ENCODE peak calls at places on chromosomes 11 and 22, in eight cellular contexts. K is H7; L is NCI-H2081; M is iPS-NIHi11; F is stimulated activated CD8-positive, alpha-beta memory T cell treated with anti-CD3 and anti-CD28 coated beads, Interleukin-12 subunit alpha, Interleukin-12 subunit beta, amount 100 ng/mL, for 4 hours; R is astrocyte of the spinal cord; P is left lobe of liver; H is stimulated activated CD4-positive, alpha-beta T cell treated with anti-CD3 and anti-CD28 coated beads, TNF-alpha, amount 100 ng/mL, for 1 hour. Y is an unnamed sample.

GRCh38 chr11:70671611-70672010 is 273.3 kb downstream of the CTTN start:
- DNase-seq in K (no peak), L (no peak), M (no peak), F (no peak), R (no peak), P (no peak), H (no peak), Y (no peak)

GRCh38 chr11:22800482-22800881 is 29.1 kb downstream of the SVIP start:
- DNase-seq in K (no peak), L (no peak), M (no peak), F (no peak), R (no peak), P (no peak), H (no peak), Y (no peak)

GRCh38 chr11:92811341-92811740 is 158.1 kb upstream of the MTNR1B start:
- DNase-seq in K (no peak), L (no peak), M (no peak), F (no peak), R (no peak), P (no peak), H (no peak), Y (no peak)

GRCh38 chr11:62166371-62166770 is 23.6 kb upstream of the SCGB1D1 start:
- DNase-seq in K (no peak), L (no peak), M (no peak), F (no peak), R (no peak), P (no peak), H (no peak), Y (no peak)

GRCh38 chr22:24417200-24417599 is 10.2 kb upstream of the ADORA2A start:
- DNase-seq in K (peak), L (no peak), M (no peak), F (no peak), R (no peak), P (no peak), H (no peak), Y (no peak)

GRCh38 chr11:61369372-61370348 is 7.5 kb downstream of the TMEM138 start:
- DNase-seq in K (no peak), L (no peak), M (no peak), F (no peak), R (peak), P (peak), H (no peak), Y (peak)

GRCh38 chr22:37638351-37639069 is 959 bp upstream of the SH3BP1 start:
- DNase-seq in K (peak), L (no peak), M (no peak), F (no peak), R (no peak), P (no peak), H (no peak), Y (no peak)

GRCh38 chr22:31248138-31248745 is 36.1 kb downstream of the LIMK2 start:
- DNase-seq in K (peak), L (no peak), M (peak), F (peak), R (peak), P (no peak), H (peak), Y (peak)

GRCh38 chr11:71466358-71466757 is 13.4 kb downstream of the NADSYN1 start:
- DNase-seq in K (no peak), L (no peak), M (no peak), F (no peak), R (no peak), P (no peak), H (no peak), Y (no peak)

GRCh38 chr11:57648791-57649735 is 649 bp downstream of the YPEL4 start:
- DNase-seq in K (peak), L (no peak), M (no peak), F (no peak), R (no peak), P (no peak), H (no peak), Y (no peak)

GRCh38 chr11:79428406-79428805 is 12.4 kb downstream of the TENM4 start:
- DNase-seq in K (no peak), L (no peak), M (no peak), F (no peak), R (no peak), P (no peak), H (no peak), Y (no peak)

GRCh38 chr22:37843746-37844089 is 416 bp downstream of the ANKRD54 start:
- DNase-seq in K (peak), L (peak), M (peak), F (no peak), R (no peak), P (peak), H (no peak), Y (no peak)

GRCh38 chr11:117839936-117840813 is 15.6 kb upstream of the FXYD2 start:
- DNase-seq in K (no peak), L (no peak), M (no peak), F (no peak), R (no peak), P (no peak), H (no peak), Y (no peak)

GRCh38 chr11:36375348-36376314 is 79.5 kb downstream of the PRR5L start:
- DNase-seq in K (peak), L (no peak), M (peak), F (no peak), R (peak), P (no peak), H (no peak), Y (no peak)

GRCh38 chr22:17348464-17349103 is 20.7 kb upstream of the CECR2 start:
- DNase-seq in K (no peak), L (no peak), M (no peak), F (no peak), R (no peak), P (peak), H (no peak), Y (no peak)

GRCh38 chr11:2991477-2992233 is 474 bp downstream of the NAP1L4 start:
- DNase-seq in K (peak), L (peak), M (peak), F (peak), R (peak), P (no peak), H (no peak), Y (no peak)

GRCh38 chr11:898160-898517 is 12.5 kb downstream of the CHID1 start:
- DNase-seq in K (peak), L (peak), M (peak), F (no peak), R (peak), P (no peak), H (no peak), Y (no peak)